ENCODE peak calls at places on chromosome 22, in eight cellular contexts. Z is HT1080; T is NAMALWA; A is heart right ventricle; U is mesothelial cell of epicardium; I is transverse colon; V is stimulated activated CD4-positive, alpha-beta T cell treated with anti-CD3 and anti-CD28 coated beads, Interleukin-2, amount 100 ng/mL, for 24 hours; X is NCI-H1417. S is an unnamed sample.

GRCh38 chr22:30238661-30239420 is 7.7 kb downstream of the LIF start:
- DNase-seq in A (peak), X (no peak), V (no peak), U (peak), I (peak), Z (no peak), T (no peak), S (no peak)

GRCh38 chr22:29679316-29679715 is 40.5 kb upstream of the CABP7 start:
- DNase-seq in U (no peak), X (no peak), I (no peak), A (no peak), T (no peak), Z (no peak), V (no peak), S (no peak)

GRCh38 chr22:21713428-21714058 is 22.1 kb downstream of the YPEL1 start:
- DNase-seq in Z (no peak), U (no peak), I (no peak), T (no peak), A (no peak), V (no peak), X (no peak), S (no peak)

GRCh38 chr22:39013923-39014722 is at the start of gene APOBEC3C:
- DNase-seq in I (peak), U (peak), T (peak), A (peak), V (peak), Z (peak), X (no peak), S (peak)

GRCh38 chr22:49638788-49639187 is 188.9 kb downstream of the BRD1 start:
- DNase-seq in A (no peak), V (no peak), X (no peak), T (no peak), Z (peak), I (no peak), U (no peak), S (no peak)

GRCh38 chr22:30875481-30876215 is 92.9 kb downstream of the MORC2 start:
- DNase-seq in U (no peak), X (no peak), I (no peak), Z (no peak), A (peak), T (no peak), V (no peak), S (no peak)

GRCh38 chr22:44473166-44473565 is 24.9 kb downstream of the RTL6 start:
- DNase-seq in A (no peak), X (no peak), V (no peak), T (no peak), Z (no peak), I (no peak), U (no peak), S (no peak)

GRCh38 chr22:43722444-43722843 is 89.7 kb downstream of the EFCAB6 start:
- DNase-seq in I (no peak), Z (no peak), A (no peak), T (no peak), U (no peak), V (no peak), X (no peak), S (no peak)

GRCh38 chr22:23240639-23241389 is 60.5 kb downstream of the BCR start:
- DNase-seq in Z (peak), X (no peak), U (no peak), A (no peak), V (peak), T (peak), I (no peak), S (no peak)

GRCh38 chr22:47678048-47678447 is 915.6 kb downstream of the TBC1D22A start:
- DNase-seq in A (no peak), U (no peak), I (no peak), Z (no peak), V (no peak), T (no peak), X (no peak), S (no peak)

GRCh38 chr22:44348963-44349950 is 36.5 kb upstream of the SHISAL1 start:
- DNase-seq in V (no peak), T (no peak), I (no peak), A (no peak), X (no peak), Z (no peak), U (no peak), S (no peak)

GRCh38 chr22:40728731-40729189 is 49.5 kb downstream of the MCHR1 start:
- DNase-seq in A (no peak), T (no peak), U (peak), X (peak), Z (no peak), V (peak), I (peak), S (no peak)

GRCh38 chr22:49406047-49406650 is 421.5 kb downstream of the BRD1 start:
- DNase-seq in I (no peak), Z (no peak), X (no peak), U (no peak), A (no peak), T (no peak), V (no peak), S (no peak)

GRCh38 chr22:45876136-45877035 is 100.6 kb downstream of the WNT7B start:
- DNase-seq in Z (no peak), A (no peak), I (peak), V (no peak), U (peak), X (no peak), T (no peak), S (peak)

GRCh38 chr22:37486224-37486845 is at the start of gene MFNG:
- DNase-seq in Z (peak), U (no peak), V (peak), I (peak), T (peak), A (peak), X (peak), S (peak)

GRCh38 chr22:23178512-23179254 is 1.6 kb upstream of the BCR start:
- DNase-seq in I (peak), Z (peak), A (peak), V (peak), T (peak), U (peak), X (peak), S (peak)

GRCh38 chr22:28904211-28904808 is 20.9 kb downstream of the ZNRF3 start:
- DNase-seq in X (no peak), T (no peak), U (no peak), V (no peak), A (no peak), I (no peak), Z (no peak), S (no peak)

GRCh38 chr22:50146440-50147228 is 23.9 kb upstream of the PANX2 start:
- DNase-seq in X (peak), T (no peak), V (no peak), A (no peak), U (no peak), I (peak), Z (peak), S (no peak)

GRCh38 chr22:27991586-27992293 is 72.7 kb upstream of the PITPNB start:
- DNase-seq in V (no peak), T (peak), I (no peak), A (no peak), Z (no peak), U (no peak), X (no peak), S (no peak)

S was measured in activated B cell treated with CpG ODN at 0.5 μM for 24 hours.